ENCODE peak calls at places on chromosomes 11 and 22, in ten cellular contexts. W, T, E, Z, N, L, B, U, P and V are unnamed samples.

GRCh38 chr11:91972665-91973266 is 251.9 kb upstream of the FAT3 start:
- DNase-seq in W (no peak), T (no peak), E (no peak), Z (peak; percentile 8), N (no peak), L (no peak), B (no peak), U (no peak), P (no peak), V (no peak)

GRCh38 chr11:92909214-92909613 is 60.2 kb upstream of the MTNR1B start:
- DNase-seq in W (no peak), T (no peak), E (no peak), Z (no peak), N (no peak), L (no peak), B (no peak), U (no peak), P (no peak), V (no peak)

GRCh38 chr11:64545605-64546004 is 45.4 kb upstream of the SLC22A12 start:
- DNase-seq in W (no peak), T (no peak), E (peak; percentile 79), Z (no peak), N (no peak), L (peak; percentile 81), B (peak; percentile 85), U (no peak), P (peak; percentile 21), V (no peak)

GRCh38 chr11:118901494-118902335 is 18.0 kb downstream of the CXCR5 start:
- DNase-seq in W (no peak), T (no peak), E (no peak), Z (no peak), N (no peak), L (no peak), B (no peak), U (no peak), P (no peak), V (no peak)

GRCh38 chr11:72641900-72642814 is 32.1 kb downstream of the PDE2A start:
- DNase-seq in W (no peak), T (peak; percentile 40), E (peak; percentile 69), Z (peak; percentile 75), N (no peak), L (no peak), B (no peak), U (peak; percentile 37), P (no peak), V (peak; percentile 46)

GRCh38 chr11:24496728-24497396 is at the start of gene LUZP2:
- DNase-seq in W (no peak), T (peak; percentile 45), E (no peak), Z (peak; percentile 88), N (peak; percentile 20), L (peak; percentile 0), B (peak; percentile 28), U (peak; percentile 65), P (no peak), V (peak; percentile 49)

GRCh38 chr11:119764108-119764874 is 35.3 kb upstream of the NECTIN1 start:
- DNase-seq in W (no peak), T (no peak), E (no peak), Z (peak; percentile 50), N (peak; percentile 45), L (peak; percentile 55), B (peak; percentile 24), U (no peak), P (no peak), V (no peak)

GRCh38 chr11:113779496-113779895 is at the start of gene CLDN25:
- DNase-seq in W (no peak), T (no peak), E (no peak), Z (no peak), N (no peak), L (no peak), B (no peak), U (no peak), P (no peak), V (no peak)

GRCh38 chr22:47220752-47221151 is 458.3 kb downstream of the TBC1D22A start:
- DNase-seq in W (no peak), T (no peak), E (no peak), Z (no peak), N (no peak), L (no peak), B (no peak), U (no peak), P (no peak), V (no peak)

GRCh38 chr11:61505106-61505505 is 3.4 kb upstream of the LRRC10B start:
- DNase-seq in W (no peak), T (no peak), E (no peak), Z (no peak), N (no peak), L (no peak), B (no peak), U (no peak), P (no peak), V (no peak)

GRCh38 chr11:57566035-57566504 is 1.4 kb downstream of the UBE2L6 start:
- DNase-seq in W (no peak), T (no peak), E (no peak), Z (no peak), N (peak; percentile 44), L (peak; percentile 20), B (peak; percentile 15), U (no peak), P (no peak), V (no peak)

GRCh38 chr11:39367526-39367925 is 2091.9 kb downstream of the LRRC4C start:
- DNase-seq in W (no peak), T (no peak), E (no peak), Z (no peak), N (no peak), L (no peak), B (no peak), U (no peak), P (no peak), V (no peak)

GRCh38 chr11:39361557-39361956 is 2097.9 kb downstream of the LRRC4C start:
- DNase-seq in W (no peak), T (no peak), E (no peak), Z (no peak), N (no peak), L (no peak), B (no peak), U (no peak), P (no peak), V (no peak)

GRCh38 chr11:39365809-39366436 is 2093.5 kb downstream of the LRRC4C start:
- DNase-seq in W (peak; percentile 18), T (no peak), E (no peak), Z (peak; percentile 20), N (no peak), L (no peak), B (peak; percentile 41), U (no peak), P (no peak), V (no peak)
- TF ChIP-seq CTCF in W (peak; percentile 44), T (no peak), E (peak; percentile 26), Z (peak; percentile 48), N (no peak), L (no peak), B (no peak), U (no peak), P (no peak), V (no peak)

DNA sequence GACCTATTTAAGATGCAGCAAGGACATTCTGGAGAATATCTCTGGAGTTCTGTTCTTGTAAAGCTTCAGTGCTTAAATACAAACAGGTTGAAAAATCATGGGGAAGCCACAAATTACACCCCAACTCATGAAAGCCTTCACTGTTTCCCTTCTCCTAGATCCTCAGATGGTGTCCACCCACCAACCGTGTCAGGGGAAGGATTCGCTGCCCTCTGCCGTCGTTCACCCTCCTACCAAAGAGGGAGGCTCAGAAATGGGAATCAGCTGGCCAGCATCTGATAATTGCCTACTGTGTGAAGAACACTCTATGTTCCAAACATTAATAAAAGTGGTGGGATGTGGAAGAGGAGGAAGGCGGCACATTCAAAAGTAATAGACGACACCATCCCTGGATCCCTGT is 7.4 kb upstream of the HEPACAM start:
- DNase-seq in W (no peak), T (no peak), E (no peak), Z (no peak), N (no peak), L (no peak), B (no peak), U (no peak), P (no peak), V (no peak)
- TF ChIP-seq CTCF in W (no peak), T (no peak), E (no peak), Z (no peak), N (no peak), L (no peak), B (no peak), U (no peak), P (no peak), V (no peak)

DNA sequence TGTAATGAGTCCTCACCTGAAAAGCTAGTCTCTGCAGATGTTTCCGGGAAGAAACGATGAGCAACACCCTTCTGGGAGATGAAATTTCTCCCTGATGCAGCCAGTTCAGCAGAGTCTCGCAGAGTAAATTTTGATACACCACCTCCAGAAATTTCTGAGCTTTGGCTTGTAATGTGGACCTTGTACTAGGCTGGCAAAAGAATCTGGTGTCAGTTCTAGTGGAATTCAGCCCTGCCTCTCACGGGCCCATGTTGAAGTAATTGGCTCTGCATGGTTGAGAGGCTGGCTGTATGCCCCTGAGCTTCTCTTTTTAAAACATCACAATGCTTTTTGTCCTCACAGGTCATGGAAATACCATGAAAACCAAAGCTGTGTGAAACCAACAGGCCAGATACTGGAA is at the start of gene GLYAT:
- DNase-seq in W (no peak), T (no peak), E (no peak), Z (no peak), N (no peak), L (no peak), B (no peak), U (no peak), P (no peak), V (no peak)
- TF ChIP-seq CTCF in W (no peak), T (no peak), E (no peak), Z (no peak), N (no peak), L (no peak), B (no peak), U (no peak), P (no peak), V (no peak)

GRCh38 chr11:110106713-110107274 is 13.6 kb downstream of the ZC3H12C start:
- DNase-seq in W (no peak), T (no peak), E (no peak), Z (no peak), N (no peak), L (no peak), B (no peak), U (no peak), P (no peak), V (no peak)
- TF ChIP-seq CTCF in W (no peak), T (no peak), E (no peak), Z (no peak), N (no peak), L (no peak), B (no peak), U (no peak), P (no peak), V (no peak)

GRCh38 chr11:122850076-122850631 is 11.9 kb downstream of the CRTAM start:
- DNase-seq in W (peak; percentile 58), T (no peak), E (no peak), Z (no peak), N (no peak), L (peak; percentile 10), B (peak; percentile 69), U (no peak), P (no peak), V (no peak)
- TF ChIP-seq CTCF in W (no peak), T (no peak), E (no peak), Z (peak; percentile 5), N (no peak), L (peak; percentile 9), B (no peak), U (no peak), P (peak; percentile 4), V (no peak)